ENCODE peak calls at places on chromosome 16, in eight cellular contexts. S is cardiac muscle cell; I is HT-29; K is effector CD4-positive, alpha-beta T cell; T is neural crest cell; W is globus pallidus; U is lung; E is activated CD8-positive, alpha-beta memory T cell treated with anti-CD3 and anti-CD28 coated beads, Interleukin-2, amount 50 U/mL, for 48 hours. P is an unnamed sample.

GRCh38 chr16:10080031-10080772 is 102.0 kb downstream of the GRIN2A start:
- DNase-seq in U (no peak), S (peak; percentile 21), T (no peak), K (no peak), W (peak; percentile 34), E (no peak), I (peak; percentile 6), P (no peak)

GRCh38 chr16:85086347-85087291 is 25.7 kb downstream of the CIBAR2 start:
- DNase-seq in I (peak; percentile 84), W (peak; percentile 46), T (peak; percentile 68), K (peak; percentile 66), E (peak; percentile 86), U (peak; percentile 63), S (peak; percentile 65), P (peak; percentile 70)

GRCh38 chr16:79415983-79416641 is 184.4 kb downstream of the MAF start:
- DNase-seq in I (no peak), W (no peak), T (no peak), U (no peak), E (no peak), S (no peak), K (no peak), P (peak; percentile 29)

GRCh38 chr16:69123894-69124293 is 8.5 kb downstream of the CHTF8 start:
- DNase-seq in U (no peak), W (peak; percentile 61), T (peak; percentile 68), E (no peak), I (peak; percentile 83), K (peak; percentile 68), S (peak; percentile 82), P (peak; percentile 67)

GRCh38 chr16:86018487-86018886 is 119.5 kb downstream of the IRF8 start:
- DNase-seq in U (peak; percentile 37), T (no peak), W (no peak), E (no peak), K (no peak), S (peak; percentile 65), I (no peak), P (no peak)

GRCh38 chr16:29304251-29304900 is 102.1 kb downstream of the NPIPB11 start:
- DNase-seq in U (no peak), K (no peak), I (no peak), E (no peak), W (peak; percentile 22), T (no peak), S (no peak), P (no peak)

GRCh38 chr16:10787304-10787703 is 31.3 kb downstream of the TVP23A start:
- DNase-seq in E (no peak), K (no peak), S (no peak), U (no peak), I (no peak), T (no peak), W (no peak), P (no peak)

GRCh38 chr16:30659507-30660423 is 1.5 kb downstream of the FBRS start:
- DNase-seq in T (no peak), I (peak; percentile 36), E (peak; percentile 78), K (peak; percentile 46), S (no peak), U (no peak), W (no peak), P (peak; percentile 44)

GRCh38 chr16:6335072-6335471 is 997.6 kb upstream of the RBFOX1 start:
- DNase-seq in E (no peak), T (peak; percentile 40), W (no peak), U (no peak), S (no peak), I (no peak), K (no peak), P (no peak)

GRCh38 chr16:4840984-4841383 is 6.1 kb downstream of the GLYR1 start:
- DNase-seq in E (no peak), W (no peak), I (no peak), K (no peak), S (no peak), T (no peak), U (no peak), P (no peak)

GRCh38 chr16:47622666-47623176 is 161.6 kb downstream of the PHKB start:
- DNase-seq in S (no peak), T (no peak), U (no peak), K (no peak), W (no peak), I (no peak), E (no peak), P (no peak)

P was measured in effector memory CD8-positive, alpha-beta T cell.